ENCODE peak calls at places on chromosomes 7 and 10, in five cellular contexts. H is hepatocyte, J is GM23248, M is astrocyte, D is PC-9. E is an unnamed sample. For H4K20me1 and H3K36me3, the result is how much of the 10 kb centered on the place peaks cover.

GRCh38 chr7:112571852-112572607 is 91.2 kb downstream of the LSMEM1 start:
- DNase-seq in D (no peak), J (no peak), H (no peak), M (no peak), E (no peak)

GRCh38 chr10:5292196-5292735 is 72.5 kb upstream of the UCN3 start:
- DNase-seq in M (no peak), H (no peak), D (peak), J (no peak), E (no peak)

GRCh38 chr7:143239822-143240221 is 18.0 kb downstream of the TAS2R40 start:
- DNase-seq in D (no peak), M (no peak), J (peak), H (no peak), E (peak)

GRCh38 chr7:108293190-108293612 is 163.0 kb downstream of the NRCAM start:
- DNase-seq in D (no peak), M (peak), H (no peak), J (no peak), E (peak)

GRCh38 chr10:87915989-87916388 is 52.6 kb downstream of the PTEN start:
- DNase-seq in D (no peak), J (peak), M (peak), H (no peak), E (peak)

GRCh38 chr10:89346264-89346971 is 18.6 kb downstream of the IFIT3 start:
- DNase-seq in H (no peak), D (no peak), M (no peak), J (peak), E (peak)

GRCh38 chr7:494261-494687 is 25.4 kb downstream of the PDGFA start:
- DNase-seq in M (no peak), J (no peak), H (no peak), D (no peak), E (no peak)

GRCh38 chr7:41503438-41503837 is 199.5 kb downstream of the INHBA start:
- DNase-seq in M (peak), J (peak), H (no peak), D (no peak), E (peak)

GRCh38 chr10:49743464-49744075 is 18.6 kb downstream of the OGDHL start:
- DNase-seq in J (no peak), H (no peak), D (no peak), M (no peak), E (no peak)

GRCh38 chr10:44724415-44725174 is 186.5 kb upstream of the TMEM72 start:
- DNase-seq in M (peak), H (no peak), J (peak), D (no peak), E (peak)

GRCh38 chr7:904847-905246 is 28.5 kb downstream of the GET4 start:
- DNase-seq in J (peak), M (no peak), H (no peak), D (no peak), E (peak)

GRCh38 chr10:86372785-86373239 is 6.2 kb upstream of the GRID1 start:
- DNase-seq in M (no peak), D (no peak), J (no peak), H (no peak), E (no peak)

GRCh38 chr10:30821994-30822692 is 192.6 kb upstream of the LYZL2 start:
- DNase-seq in J (peak), D (no peak), M (no peak), H (no peak), E (no peak)

DNA sequence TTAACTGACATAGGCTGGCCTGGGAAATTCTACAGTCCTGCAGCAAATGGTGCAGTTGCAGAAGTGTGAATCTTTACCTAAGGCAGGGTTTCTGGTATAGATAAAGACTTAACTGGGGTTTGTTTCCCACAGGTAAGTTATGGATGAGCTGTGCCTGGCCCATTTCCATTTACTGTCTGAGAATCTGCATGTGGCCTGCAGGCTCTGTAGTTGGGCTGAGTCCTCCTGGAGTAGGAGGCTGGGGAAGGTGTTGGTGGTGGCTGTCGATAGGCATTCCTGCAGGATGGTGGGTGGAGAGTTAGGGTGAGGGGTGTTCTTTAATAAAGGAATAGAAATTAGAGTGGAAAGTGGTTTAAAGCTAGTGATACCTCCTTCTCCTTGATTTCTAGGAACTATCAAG is 193.5 kb downstream of the AUTS2 start:
- DNase-seq in M (no peak), D (no peak), H (no peak), J (no peak), E (no peak)
- H4K20me1 ChIP-seq in M (under half), D (under half), H (under half), J (under half), E (under half)

GRCh38 chr7:8441602-8442294 is 8.3 kb downstream of the NXPH1 start:
- DNase-seq in J (no peak), H (no peak), D (no peak), M (no peak), E (no peak)

GRCh38 chr7:8442814-8443304 is 9.4 kb downstream of the NXPH1 start:
- DNase-seq in H (peak), D (no peak), J (peak), M (peak), E (peak)

GRCh38 chr7:8441106-8441590 is 7.7 kb downstream of the NXPH1 start:
- DNase-seq in J (no peak), H (no peak), D (no peak), M (no peak), E (no peak)

GRCh38 chr7:8442295-8442813 is 8.9 kb downstream of the NXPH1 start:
- DNase-seq in J (no peak), H (no peak), D (no peak), M (no peak), E (no peak)

GRCh38 chr7:8443871-8444756 is 10.7 kb downstream of the NXPH1 start:
- DNase-seq in H (peak), D (no peak), J (no peak), M (no peak), E (no peak)
- TF ChIP-seq EZH2 in H (peak), D (no peak), J (no peak), M (no peak), E (no peak)

GRCh38 chr7:30920584-30921539 is 9.2 kb downstream of the AQP1 start:
- DNase-seq in J (peak), D (peak), M (peak), H (peak), E (peak)

GRCh38 chr7:30921951-30922401 is 10.3 kb downstream of the AQP1 start:
- DNase-seq in J (no peak), H (no peak), M (no peak), D (no peak), E (no peak)

GRCh38 chr7:30918676-30919075 is 7.0 kb downstream of the AQP1 start:
- DNase-seq in J (no peak), D (no peak), M (no peak), H (no peak), E (no peak)

GRCh38 chr7:30921540-30921930 is 9.9 kb downstream of the AQP1 start:
- DNase-seq in M (no peak), H (no peak), J (no peak), D (no peak), E (no peak)

DNA sequence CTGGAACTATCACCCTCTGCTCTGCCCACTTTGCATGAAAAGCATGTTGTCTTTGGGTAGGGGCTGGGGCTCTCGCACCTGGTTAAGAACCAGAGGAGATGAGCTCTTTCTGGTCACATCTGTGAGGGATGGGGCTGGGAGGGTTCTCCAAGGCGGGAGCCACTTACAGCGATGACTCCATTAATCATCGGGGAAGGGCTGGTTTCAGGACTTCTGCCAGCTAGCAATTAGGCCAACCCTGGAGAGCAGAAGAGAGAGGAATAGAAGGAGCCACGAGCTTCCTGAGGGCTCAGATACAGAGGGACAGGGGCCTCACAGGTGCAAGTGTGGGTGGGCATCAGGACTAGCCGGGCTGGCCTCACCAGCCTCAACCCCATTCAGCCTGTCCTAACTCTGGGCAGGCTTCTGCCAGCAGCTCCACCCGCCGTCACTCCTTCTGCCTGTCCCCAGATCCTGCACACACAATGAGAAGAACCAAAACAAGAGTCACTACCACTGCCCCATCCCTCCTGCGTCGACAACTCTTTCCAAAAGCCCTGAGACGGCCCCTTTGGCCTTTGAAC is 8.4 kb downstream of the AQP1 start:
- DNase-seq in J (peak), M (peak), D (no peak), H (no peak), E (no peak)
- H3K36me3 ChIP-seq in J (under half), M (under half), D (under half), H (under half), E (under half)

GRCh38 chr10:77348711-77349110 is 288.9 kb downstream of the KCNMA1 start:
- DNase-seq in D (no peak), J (no peak), H (no peak), M (peak), E (no peak)
- H4K20me1 ChIP-seq in D (under half), J (under half), H (under half), M (under half), E (under half)

GRCh38 chr7:27112960-27113949 is 10.8 kb upstream of the HOXA2 start:
- DNase-seq in M (peak), J (no peak), D (peak), H (peak), E (peak)
- TF ChIP-seq EZH2 in M (peak), J (no peak), D (no peak), H (peak), E (no peak)

GRCh38 chr10:100988166-100988565 is 823 bp downstream of the TWNK start:
- DNase-seq in H (no peak), D (no peak), J (no peak), M (no peak), E (no peak)

GRCh38 chr10:100986952-100987684 is at the start of the genes MRPL43 and TWNK:
- DNase-seq in M (peak), J (peak), D (peak), H (peak), E (peak)

GRCh38 chr10:100987685-100988049 is 324 bp downstream of the TWNK start:
- DNase-seq in H (no peak), M (no peak), D (no peak), J (no peak), E (no peak)

GRCh38 chr10:100986623-100986951 is 710 bp downstream of the MRPL43 start:
- DNase-seq in M (no peak), J (no peak), H (no peak), D (no peak), E (no peak)

DNA sequence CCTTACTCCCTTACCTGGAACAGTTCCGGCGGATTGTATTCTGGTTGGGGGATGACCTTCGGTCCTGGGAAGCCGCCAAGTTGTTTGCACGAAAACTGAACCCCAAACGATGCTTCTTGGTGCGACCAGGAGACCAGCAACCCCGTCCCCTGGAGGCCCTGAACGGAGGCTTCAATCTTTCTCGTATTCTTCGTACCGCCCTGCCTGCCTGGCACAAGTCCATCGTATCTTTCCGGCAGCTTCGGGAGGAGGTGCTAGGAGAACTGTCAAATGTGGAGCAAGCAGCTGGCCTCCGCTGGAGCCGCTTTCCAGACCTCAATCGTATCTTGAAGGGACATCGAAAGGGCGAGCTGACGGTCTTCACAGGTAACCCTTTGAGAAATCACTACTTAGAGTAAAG is 1.7 kb downstream of the TWNK start:
- DNase-seq in H (no peak), M (no peak), J (no peak), D (no peak), E (no peak)
- H3K36me3 ChIP-seq in H (under half), M (under half), J (under half), D (under half), E (under half)

E was measured in fibroblast of lung.